ENCODE peak calls at places on chromosomes 2 and 18, in seven cellular contexts. One of them, this sample, is unnamed.
A peak's percentile ranks its signal among the peaks of the same experiment; 100 is the strongest.

GRCh38 chr2:96762529-96763253 is 2.0 kb downstream of the CNNM4 start:
- DNase-seq in A549: no peak
- DNase-seq in K562: peak; percentile 31
- DNase-seq in IMR-90: no peak
- DNase-seq in HepG2: no peak
- DNase-seq in GM12878: no peak
- DNase-seq in H1: peak; percentile 61
- DNase-seq in this sample: no peak

GRCh38 chr18:13217971-13218375 is 587 bp upstream of the LDLRAD4 start:
- DNase-seq in A549: no peak
- DNase-seq in K562: no peak
- DNase-seq in IMR-90: no peak
- DNase-seq in HepG2: no peak
- DNase-seq in GM12878: no peak
- DNase-seq in H1: peak; percentile 68
- DNase-seq in this sample: no peak

GRCh38 chr18:31400191-31400590 is 23.6 kb downstream of the DSG4 start:
- DNase-seq in A549: no peak
- DNase-seq in K562: no peak
- DNase-seq in IMR-90: no peak
- DNase-seq in HepG2: no peak
- DNase-seq in GM12878: no peak
- DNase-seq in H1: no peak
- DNase-seq in this sample: no peak

GRCh38 chr18:62396381-62396780 is 71.3 kb downstream of the TNFRSF11A start:
- DNase-seq in A549: no peak
- DNase-seq in K562: no peak
- DNase-seq in IMR-90: no peak
- DNase-seq in HepG2: no peak
- DNase-seq in GM12878: no peak
- DNase-seq in H1: no peak
- DNase-seq in this sample: no peak

GRCh38 chr18:48824231-48824970 is 126.4 kb downstream of the SMAD7 start:
- DNase-seq in A549: no peak
- DNase-seq in K562: no peak
- DNase-seq in IMR-90: no peak
- DNase-seq in HepG2: no peak
- DNase-seq in GM12878: no peak
- DNase-seq in H1: peak; percentile 22
- DNase-seq in this sample: no peak

GRCh38 chr2:73112026-73112912 is 479 bp downstream of the RAB11FIP5 start:
- DNase-seq in A549: no peak
- DNase-seq in K562: peak; percentile 41
- DNase-seq in IMR-90: peak; percentile 49
- DNase-seq in HepG2: peak; percentile 22
- DNase-seq in GM12878: no peak
- DNase-seq in H1: peak; percentile 75
- DNase-seq in this sample: peak; percentile 12

GRCh38 chr2:213932-214693 is 49.7 kb downstream of the SH3YL1 start:
- DNase-seq in A549: no peak
- DNase-seq in K562: no peak
- DNase-seq in IMR-90: no peak
- DNase-seq in HepG2: no peak
- DNase-seq in GM12878: no peak
- DNase-seq in H1: no peak
- DNase-seq in this sample: no peak

GRCh38 chr2:239136762-239137161 is 264.1 kb downstream of the HDAC4 start:
- DNase-seq in A549: no peak
- DNase-seq in K562: no peak
- DNase-seq in IMR-90: no peak
- DNase-seq in HepG2: no peak
- DNase-seq in GM12878: no peak
- DNase-seq in H1: no peak
- DNase-seq in this sample: no peak

GRCh38 chr2:148615446-148615845 is 29.1 kb upstream of the EPC2 start:
- DNase-seq in A549: no peak
- DNase-seq in K562: no peak
- DNase-seq in IMR-90: no peak
- DNase-seq in HepG2: no peak
- DNase-seq in GM12878: no peak
- DNase-seq in H1: no peak
- DNase-seq in this sample: no peak

GRCh38 chr2:122748552-122749011 is 993.1 kb downstream of the TSN start:
- DNase-seq in A549: no peak
- DNase-seq in K562: no peak
- DNase-seq in IMR-90: no peak
- DNase-seq in HepG2: peak; percentile 61
- DNase-seq in GM12878: no peak
- DNase-seq in H1: no peak
- DNase-seq in this sample: no peak

GRCh38 chr2:210288376-210288775 is 26.6 kb downstream of the MYL1 start:
- DNase-seq in A549: no peak
- DNase-seq in K562: no peak
- DNase-seq in IMR-90: no peak
- DNase-seq in HepG2: no peak
- DNase-seq in GM12878: no peak
- DNase-seq in H1: no peak
- DNase-seq in this sample: no peak

GRCh38 chr2:212284166-212284565 is 254.4 kb downstream of the ERBB4 start:
- DNase-seq in A549: no peak
- DNase-seq in K562: no peak
- DNase-seq in IMR-90: no peak
- DNase-seq in HepG2: no peak
- DNase-seq in GM12878: no peak
- DNase-seq in H1: no peak
- DNase-seq in this sample: no peak

GRCh38 chr2:9638532-9638931 is 7.7 kb upstream of the YWHAQ start:
- DNase-seq in A549: peak; percentile 89
- DNase-seq in K562: peak; percentile 90
- DNase-seq in IMR-90: peak; percentile 97
- DNase-seq in HepG2: peak; percentile 62
- DNase-seq in GM12878: no peak
- DNase-seq in H1: no peak
- DNase-seq in this sample: peak; percentile 22

GRCh38 chr2:132582360-132582759 is 87.6 kb downstream of the LYPD1 start:
- DNase-seq in A549: no peak
- DNase-seq in K562: no peak
- DNase-seq in IMR-90: peak; percentile 69
- DNase-seq in HepG2: no peak
- DNase-seq in GM12878: no peak
- DNase-seq in H1: peak; percentile 43
- DNase-seq in this sample: no peak

GRCh38 chr18:80033181-80034067 is 810 bp upstream of the RBFA start:
- DNase-seq in A549: peak; percentile 64
- DNase-seq in K562: no peak
- DNase-seq in IMR-90: peak; percentile 44
- DNase-seq in HepG2: no peak
- DNase-seq in GM12878: no peak
- DNase-seq in H1: peak; percentile 79
- DNase-seq in this sample: no peak

GRCh38 chr2:25341753-25342371 is at the start of gene DNMT3A:
- DNase-seq in A549: no peak
- DNase-seq in K562: peak; percentile 78
- DNase-seq in IMR-90: peak; percentile 55
- DNase-seq in HepG2: no peak
- DNase-seq in GM12878: no peak
- DNase-seq in H1: no peak
- DNase-seq in this sample: no peak

DNA sequence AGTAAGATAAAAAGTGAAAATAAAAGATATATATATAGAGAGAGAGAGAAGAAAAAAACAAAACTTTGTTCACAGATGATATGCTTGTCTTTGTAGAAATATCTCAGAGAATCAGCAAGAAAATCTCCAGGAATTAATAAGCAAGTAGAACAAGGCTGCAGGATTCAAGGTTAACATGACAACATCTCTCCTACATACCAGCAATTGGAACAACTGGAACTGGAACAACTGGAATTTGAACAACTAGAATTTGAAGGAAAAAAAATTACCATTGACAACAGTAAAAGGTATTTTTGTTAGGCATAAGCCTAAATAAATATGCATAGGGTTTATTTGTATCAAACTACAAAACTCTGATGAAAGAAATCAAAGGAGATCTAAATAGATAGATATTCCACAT is 47.3 kb downstream of the TBC1D8 start:
- DNase-seq in A549: no peak
- DNase-seq in K562: no peak
- DNase-seq in IMR-90: no peak
- DNase-seq in HepG2: no peak
- DNase-seq in GM12878: no peak
- DNase-seq in H1: no peak
- DNase-seq in this sample: no peak
- TF ChIP-seq CEBPB in A549: no peak
- TF ChIP-seq CEBPB in K562: no peak
- TF ChIP-seq CEBPB in IMR-90: no peak
- TF ChIP-seq CEBPB in HepG2: no peak
- TF ChIP-seq CEBPB in GM12878: no peak
- TF ChIP-seq CEBPB in H1: no peak
- TF ChIP-seq CEBPB in this sample: no peak

GRCh38 chr18:59536181-59536580 is 161.0 kb downstream of the CCBE1 start:
- DNase-seq in A549: no peak
- DNase-seq in K562: no peak
- DNase-seq in IMR-90: peak; percentile 47
- DNase-seq in HepG2: no peak
- DNase-seq in GM12878: no peak
- DNase-seq in H1: no peak
- DNase-seq in this sample: no peak

GRCh38 chr18:59540819-59541218 is 156.4 kb downstream of the CCBE1 start:
- DNase-seq in A549: no peak
- DNase-seq in K562: no peak
- DNase-seq in IMR-90: peak; percentile 52
- DNase-seq in HepG2: no peak
- DNase-seq in GM12878: no peak
- DNase-seq in H1: no peak
- DNase-seq in this sample: no peak

GRCh38 chr18:59537581-59537980 is 159.6 kb downstream of the CCBE1 start:
- DNase-seq in A549: no peak
- DNase-seq in K562: no peak
- DNase-seq in IMR-90: no peak
- DNase-seq in HepG2: no peak
- DNase-seq in GM12878: no peak
- DNase-seq in H1: no peak
- DNase-seq in this sample: no peak

GRCh38 chr18:59539108-59539507 is 158.1 kb downstream of the CCBE1 start:
- DNase-seq in A549: no peak
- DNase-seq in K562: no peak
- DNase-seq in IMR-90: no peak
- DNase-seq in HepG2: no peak
- DNase-seq in GM12878: no peak
- DNase-seq in H1: no peak
- DNase-seq in this sample: no peak

DNA sequence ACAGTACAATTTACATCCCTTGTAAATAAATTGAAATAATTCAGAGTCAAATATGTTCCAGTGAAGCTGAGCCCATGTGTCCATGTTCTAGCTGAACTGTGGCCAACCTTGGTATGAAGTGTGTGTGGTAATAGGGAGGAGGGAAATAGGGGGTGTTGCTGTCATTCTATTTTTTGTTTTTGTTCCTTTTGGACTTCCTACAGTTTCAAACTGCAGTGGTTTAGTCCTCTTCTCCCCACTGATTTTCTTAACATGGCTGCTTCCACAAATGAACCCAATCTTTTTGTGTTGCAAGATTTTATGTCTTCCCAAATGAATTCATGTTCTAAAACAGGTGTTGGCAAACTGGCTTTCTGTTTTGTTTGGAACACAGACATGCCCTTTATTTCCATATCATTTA is 156.9 kb downstream of the CCBE1 start:
- DNase-seq in A549: no peak
- DNase-seq in K562: no peak
- DNase-seq in IMR-90: no peak
- DNase-seq in HepG2: no peak
- DNase-seq in GM12878: no peak
- DNase-seq in H1: no peak
- DNase-seq in this sample: no peak
- TF ChIP-seq CEBPB in A549: no peak
- TF ChIP-seq CEBPB in K562: no peak
- TF ChIP-seq CEBPB in IMR-90: no peak
- TF ChIP-seq CEBPB in HepG2: no peak
- TF ChIP-seq CEBPB in GM12878: no peak
- TF ChIP-seq CEBPB in H1: no peak
- TF ChIP-seq CEBPB in this sample: no peak

DNA sequence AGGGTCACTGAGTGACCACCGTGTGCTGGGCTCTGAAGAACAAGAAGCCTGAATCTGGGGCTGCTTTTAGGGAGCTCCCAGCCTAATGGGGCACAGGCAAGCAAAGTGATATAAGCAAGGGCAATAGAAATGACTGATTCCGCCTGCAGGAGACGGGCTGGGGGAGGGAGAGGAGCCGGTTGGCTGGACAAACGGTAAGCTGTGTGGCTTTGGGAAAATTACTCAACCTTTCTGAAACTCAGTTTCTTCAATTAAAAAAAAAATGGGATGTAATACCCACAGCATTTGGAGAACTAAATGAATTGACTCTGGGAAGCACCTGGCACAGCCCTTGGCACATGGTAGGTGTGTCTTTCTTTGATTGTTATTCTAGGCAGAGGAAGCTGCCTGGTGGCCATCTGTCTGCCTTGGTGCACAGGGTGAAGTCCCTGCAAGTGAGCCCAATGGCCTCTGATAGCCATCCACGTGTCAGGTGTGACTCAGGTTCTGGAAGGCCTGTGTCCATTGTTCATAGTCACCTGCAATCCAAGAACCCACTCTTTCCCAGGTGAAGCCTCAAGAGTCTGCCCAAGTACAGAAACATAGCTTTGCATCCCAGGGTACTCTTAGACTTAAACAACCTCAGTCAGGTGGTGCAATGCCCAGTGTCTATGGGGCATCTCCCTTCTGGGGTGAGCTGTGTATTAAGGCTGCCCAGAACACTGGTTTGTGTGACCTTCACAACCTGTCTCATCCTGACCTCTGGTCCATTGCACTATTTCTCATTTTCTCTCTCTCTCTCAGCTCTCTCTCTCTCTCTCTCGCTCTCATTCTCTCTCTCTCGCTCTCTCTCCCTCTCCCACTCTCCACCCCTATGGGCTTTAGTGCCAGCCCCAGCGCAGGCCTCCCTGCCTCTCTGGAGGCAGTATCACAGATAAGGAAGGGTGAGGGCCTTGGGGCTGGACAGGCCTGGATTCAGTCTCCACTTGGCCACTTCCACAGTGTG is 30.0 kb upstream of the NTSR2 start:
- DNase-seq in A549: no peak
- DNase-seq in K562: no peak
- DNase-seq in IMR-90: no peak
- DNase-seq in HepG2: no peak
- DNase-seq in GM12878: no peak
- DNase-seq in H1: no peak
- DNase-seq in this sample: no peak
- TF ChIP-seq CEBPB in A549: no peak
- TF ChIP-seq CEBPB in K562: no peak
- TF ChIP-seq CEBPB in IMR-90: no peak
- TF ChIP-seq CEBPB in HepG2: no peak
- TF ChIP-seq CEBPB in GM12878: no peak
- TF ChIP-seq CEBPB in H1: no peak
- TF ChIP-seq CEBPB in this sample: no peak

DNA sequence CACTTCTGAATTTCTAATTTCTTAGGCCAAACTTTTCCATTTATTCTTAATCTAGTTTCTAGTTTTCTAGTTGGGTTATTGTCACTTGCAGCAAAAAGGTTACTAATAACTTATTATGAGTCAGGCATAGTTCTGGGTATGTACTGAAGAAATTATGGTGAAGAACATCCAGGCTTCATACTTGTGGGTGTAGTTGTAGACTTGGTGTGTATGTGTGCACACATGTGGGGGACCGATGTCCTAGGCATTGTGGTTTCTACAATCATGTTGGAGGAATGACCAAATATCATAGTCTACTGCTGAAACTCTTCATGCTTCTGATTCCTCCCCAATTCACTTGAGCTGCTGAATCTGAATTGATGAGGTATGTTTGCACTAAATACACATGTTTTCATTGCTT is 141.2 kb downstream of the PMAIP1 start:
- DNase-seq in A549: no peak
- DNase-seq in K562: no peak
- DNase-seq in IMR-90: no peak
- DNase-seq in HepG2: no peak
- DNase-seq in GM12878: no peak
- DNase-seq in H1: no peak
- DNase-seq in this sample: no peak
- TF ChIP-seq CEBPB in A549: no peak
- TF ChIP-seq CEBPB in K562: no peak
- TF ChIP-seq CEBPB in IMR-90: no peak
- TF ChIP-seq CEBPB in HepG2: no peak
- TF ChIP-seq CEBPB in GM12878: no peak
- TF ChIP-seq CEBPB in H1: no peak
- TF ChIP-seq CEBPB in this sample: no peak